ENCODE peak calls at places on chromosome X, in four cellular contexts. O is Peyer's patch; U is CD8-positive, alpha-beta T cell; C is IMR-90. J is an unnamed sample. For H3K9me3, the result is how much of the 10 kb centered on the place peaks cover.

GRCh38 chrX:49064735-49065134 is 5.9 kb downstream of the CCDC120 start:
- DNase-seq in C (no peak), O (no peak), U (no peak), J (no peak)

GRCh38 chrX:8025705-8026104 is 98.5 kb upstream of the PNPLA4 start:
- DNase-seq in C (no peak), U (no peak), O (no peak), J (no peak)

GRCh38 chrX:136742721-136743379 is 37.9 kb downstream of the ARHGEF6 start:
- DNase-seq in U (no peak), C (no peak), O (no peak), J (no peak)

GRCh38 chrX:153733651-153734240 is 9.1 kb downstream of the ABCD1 start:
- DNase-seq in U (no peak), O (no peak), C (no peak), J (no peak)

GRCh38 chrX:107272431-107272921 is 66.1 kb downstream of the DNAAF6 start:
- DNase-seq in U (no peak), C (no peak), O (no peak), J (no peak)

GRCh38 chrX:140318306-140318705 is 186.6 kb downstream of the SOX3 start:
- DNase-seq in O (no peak), U (no peak), C (no peak), J (no peak)

GRCh38 chrX:15207994-15208393 is 61.9 kb downstream of the ASB9 start:
- DNase-seq in O (no peak), U (no peak), C (no peak), J (no peak)

GRCh38 chrX:154046262-154046771 is 26.6 kb upstream of the IRAK1 start:
- DNase-seq in U (no peak), C (peak), O (no peak), J (no peak)

GRCh38 chrX:136662104-136662503 is 14.1 kb downstream of the CD40LG start:
- DNase-seq in U (no peak), C (no peak), O (no peak), J (peak)

GRCh38 chrX:75156537-75156945 is 458 bp upstream of the ABCB7 start:
- DNase-seq in U (no peak), O (no peak), C (peak), J (no peak)

GRCh38 chrX:3540105-3540504 is 173.3 kb downstream of the PRKX start:
- DNase-seq in U (no peak), O (no peak), C (no peak), J (no peak)

GRCh38 chrX:46574941-46575381 is 1.4 kb downstream of the CHST7 start:
- DNase-seq in C (no peak), U (peak), O (no peak), J (peak)

GRCh38 chrX:115402299-115402698 is 112.8 kb downstream of the LUZP4 start:
- DNase-seq in U (no peak), C (no peak), O (no peak), J (no peak)

GRCh38 chrX:131917588-131917987 is 105.5 kb upstream of the STK26 start:
- DNase-seq in C (no peak), U (no peak), O (no peak), J (no peak)

GRCh38 chrX:13064599-13065143 is 20.3 kb upstream of the FAM9C start:
- DNase-seq in U (no peak), C (peak), O (no peak), J (no peak)

GRCh38 chrX:149948001-149948400 is 9.7 kb upstream of the EOLA2 start:
- DNase-seq in U (no peak), C (no peak), O (no peak), J (no peak)

GRCh38 chrX:136028383-136028984 is 43.2 kb downstream of the SLC9A6 start:
- DNase-seq in U (no peak), C (peak), O (no peak), J (no peak)

GRCh38 chrX:11447418-11447817 is 154.2 kb downstream of the AMELX start:
- DNase-seq in O (no peak), U (no peak), C (peak), J (no peak)

GRCh38 chrX:103608305-103608963 is 671 bp downstream of the TCEAL3 start:
- DNase-seq in O (no peak), U (no peak), C (no peak), J (no peak)

GRCh38 chrX:10014462-10015373 is 47.6 kb downstream of the CLDN34 start:
- DNase-seq in U (peak), O (peak), C (peak), J (peak)

GRCh38 chrX:115531818-115532403 is 29.1 kb upstream of the PLS3 start:
- DNase-seq in O (no peak), C (peak), U (no peak), J (no peak)

GRCh38 chrX:6761251-6761650 is 226.3 kb upstream of the VCX3A start:
- DNase-seq in C (no peak), O (no peak), U (no peak), J (no peak)
- H3K9me3 ChIP-seq in C (under half), O (under half), U (under half), J (under half)

GRCh38 chrX:20056704-20057103 is 60.0 kb downstream of the MAP7D2 start:
- DNase-seq in O (no peak), C (peak), U (no peak), J (no peak)

GRCh38 chrX:20057479-20057878 is 59.2 kb downstream of the MAP7D2 start:
- DNase-seq in O (no peak), U (no peak), C (no peak), J (no peak)

DNA sequence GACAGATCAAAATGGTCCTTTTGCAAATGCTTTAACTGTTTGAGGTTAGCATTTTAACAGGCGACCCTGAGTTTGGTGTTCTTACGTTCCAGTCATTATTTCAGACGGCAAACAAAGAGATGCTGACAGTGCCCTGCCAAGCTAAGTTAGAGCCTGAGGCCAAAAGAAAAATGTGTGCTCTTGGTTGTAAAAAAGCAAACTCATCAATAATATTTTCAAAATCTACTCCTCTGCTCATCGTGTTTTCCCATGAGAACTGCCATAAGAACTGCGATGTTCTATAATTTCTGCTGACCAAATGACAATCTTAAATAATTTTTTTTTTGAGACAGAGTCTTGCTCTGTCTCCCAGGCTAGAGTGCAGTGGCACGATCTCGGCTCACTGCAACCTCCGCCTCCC is 62.7 kb upstream of the BCLAF3 start:
- DNase-seq in O (no peak), C (no peak), U (no peak), J (no peak)
- H3K9me3 ChIP-seq in O (under half), C (under half), U (under half), J (under half)

DNA sequence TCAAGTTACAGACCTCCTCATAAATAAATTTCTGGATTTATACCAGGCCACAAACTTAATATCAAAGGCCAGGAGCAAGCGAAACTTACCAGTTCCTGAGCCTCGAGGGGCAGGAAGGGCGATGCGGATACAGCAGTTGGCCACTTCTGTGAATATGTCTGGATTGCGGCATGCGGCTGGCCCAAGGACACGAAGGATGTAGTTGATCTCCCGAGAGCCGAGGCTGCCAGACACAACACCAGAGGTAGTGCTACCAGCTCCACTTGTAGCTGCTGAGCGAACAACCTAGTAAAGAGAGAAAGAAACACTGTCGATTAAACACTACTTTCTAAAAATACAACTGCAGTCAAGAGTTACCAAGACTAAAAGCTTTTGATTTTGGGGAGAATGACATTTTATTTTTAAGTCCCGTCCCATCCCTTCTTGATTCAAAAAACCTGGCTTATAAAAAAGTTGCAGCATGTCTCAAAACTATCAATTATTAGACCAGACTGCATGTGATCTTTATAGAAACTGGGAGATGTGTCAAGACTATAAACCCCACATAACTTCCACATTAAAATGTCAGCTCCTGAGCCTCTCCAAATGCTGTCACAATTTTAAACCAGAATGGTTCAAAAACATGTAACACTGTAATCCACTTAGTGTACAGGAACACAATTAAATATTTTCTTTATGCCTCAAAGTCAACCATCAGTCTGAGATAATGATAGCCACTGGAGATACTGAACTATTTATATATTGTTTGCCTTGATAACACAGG is 105.6 kb downstream of the HUWE1 start:
- DNase-seq in C (no peak), U (no peak), O (no peak), J (no peak)
- H3K9me3 ChIP-seq in C (under half), U (under half), O (under half), J (under half)

GRCh38 chrX:700936-701335 is 70.3 kb downstream of the SHOX start:
- DNase-seq in U (no peak), O (no peak), C (no peak), J (no peak)
- H3K9me3 ChIP-seq in U (under half), O (under half), C (under half), J (under half)

DNA sequence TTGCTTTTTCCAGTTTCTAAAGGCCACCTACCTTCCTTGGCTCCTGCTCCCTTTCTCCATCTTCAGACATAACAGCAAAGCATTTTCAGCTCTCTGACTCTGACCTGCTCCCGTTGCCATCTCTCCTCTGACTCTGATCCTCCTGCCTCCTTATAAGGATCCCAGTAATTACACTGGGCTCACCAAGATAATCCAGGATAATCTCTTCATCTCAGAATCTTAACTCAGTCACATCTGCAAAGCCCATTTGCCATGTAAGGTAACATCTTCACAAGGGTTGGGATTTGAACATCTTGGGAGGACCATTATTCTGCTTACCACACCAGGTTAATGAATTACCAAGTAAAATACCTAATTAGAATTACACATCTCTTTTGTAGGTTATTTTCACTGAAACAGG is 41.3 kb upstream of the MAGED1 start:
- DNase-seq in O (no peak), C (no peak), U (no peak), J (no peak)
- H3K9me3 ChIP-seq in O (under half), C (under half), U (under half), J (under half)

GRCh38 chrX:155873203-155873602 is 7.9 kb upstream of the VAMP7 start:
- DNase-seq in U (no peak), O (no peak), C (no peak), J (no peak)
- H3K9me3 ChIP-seq in U (under half), O (under half), C (under half), J (under half)